ENCODE peak calls at places on chromosome X, in nine cellular contexts. V is tibial nerve; Y is testis; T is prostate gland; Q is transverse colon; Z is CD4-positive, CD25-positive, alpha-beta regulatory T cell; U is CD8-positive, alpha-beta T cell; M is endodermal cell; K is heart right ventricle. A is an unnamed sample. For H3K4me1, the result is how much of the 10 kb centered on the place peaks cover.

GRCh38 chrX:10725071-10725470 is 104.7 kb upstream of the MID1 start:
- DNase-seq in V (no peak), Y (no peak), T (no peak), Q (no peak), Z (no peak), U (no peak), M (no peak), K (no peak), A (no peak)

GRCh38 chrX:2609431-2610238 is 81.5 kb upstream of the CD99 start:
- DNase-seq in V (no peak), Y (no peak), T (no peak), Q (no peak), Z (no peak), U (no peak), M (peak), K (no peak), A (peak)

GRCh38 chrX:9676738-9677097 is 88.9 kb downstream of the GPR143 start:
- DNase-seq in V (no peak), Y (no peak), T (no peak), Q (no peak), Z (no peak), U (no peak), M (no peak), K (no peak), A (no peak)

GRCh38 chrX:65726708-65727107 is 59.3 kb downstream of the MSN start:
- DNase-seq in V (no peak), Y (no peak), T (no peak), Q (no peak), Z (no peak), U (no peak), M (peak), K (no peak), A (no peak)

GRCh38 chrX:6228720-6229119 is at the start of gene NLGN4X:
- DNase-seq in V (no peak), Y (no peak), T (no peak), Q (no peak), Z (no peak), U (no peak), M (peak), K (no peak), A (no peak)

GRCh38 chrX:629230-630006 is 1.2 kb upstream of the SHOX start:
- DNase-seq in V (no peak), Y (no peak), T (no peak), Q (no peak), Z (no peak), U (peak), M (no peak), K (no peak), A (no peak)

GRCh38 chrX:136572030-136572429 is 40.0 kb downstream of the VGLL1 start:
- DNase-seq in V (no peak), Y (no peak), T (no peak), Q (no peak), Z (no peak), U (no peak), M (no peak), K (no peak), A (no peak)

GRCh38 chrX:46574941-46575381 is 1.4 kb downstream of the CHST7 start:
- DNase-seq in V (no peak), Y (peak), T (no peak), Q (no peak), Z (peak), U (peak), M (peak), K (peak), A (no peak)

GRCh38 chrX:30874851-30875250 is 14.2 kb downstream of the TAB3 start:
- DNase-seq in V (no peak), Y (no peak), T (no peak), Q (no peak), Z (no peak), U (no peak), M (no peak), K (no peak), A (no peak)

GRCh38 chrX:2685886-2686285 is 5.2 kb upstream of the CD99 start:
- DNase-seq in V (no peak), Y (no peak), T (no peak), Q (no peak), Z (no peak), U (no peak), M (no peak), K (no peak), A (no peak)

GRCh38 chrX:123339201-123339905 is 155.3 kb downstream of the GRIA3 start:
- DNase-seq in V (no peak), Y (no peak), T (no peak), Q (no peak), Z (no peak), U (no peak), M (no peak), K (no peak), A (peak)

GRCh38 chrX:53714580-53715335 is 28.2 kb upstream of the HUWE1 start:
- DNase-seq in V (no peak), Y (no peak), T (peak), Q (peak), Z (peak), U (peak), M (peak), K (no peak), A (peak)

GRCh38 chrX:151596282-151596681 is 32.8 kb downstream of the PASD1 start:
- DNase-seq in V (no peak), Y (no peak), T (no peak), Q (no peak), Z (no peak), U (no peak), M (no peak), K (no peak), A (no peak)

DNA sequence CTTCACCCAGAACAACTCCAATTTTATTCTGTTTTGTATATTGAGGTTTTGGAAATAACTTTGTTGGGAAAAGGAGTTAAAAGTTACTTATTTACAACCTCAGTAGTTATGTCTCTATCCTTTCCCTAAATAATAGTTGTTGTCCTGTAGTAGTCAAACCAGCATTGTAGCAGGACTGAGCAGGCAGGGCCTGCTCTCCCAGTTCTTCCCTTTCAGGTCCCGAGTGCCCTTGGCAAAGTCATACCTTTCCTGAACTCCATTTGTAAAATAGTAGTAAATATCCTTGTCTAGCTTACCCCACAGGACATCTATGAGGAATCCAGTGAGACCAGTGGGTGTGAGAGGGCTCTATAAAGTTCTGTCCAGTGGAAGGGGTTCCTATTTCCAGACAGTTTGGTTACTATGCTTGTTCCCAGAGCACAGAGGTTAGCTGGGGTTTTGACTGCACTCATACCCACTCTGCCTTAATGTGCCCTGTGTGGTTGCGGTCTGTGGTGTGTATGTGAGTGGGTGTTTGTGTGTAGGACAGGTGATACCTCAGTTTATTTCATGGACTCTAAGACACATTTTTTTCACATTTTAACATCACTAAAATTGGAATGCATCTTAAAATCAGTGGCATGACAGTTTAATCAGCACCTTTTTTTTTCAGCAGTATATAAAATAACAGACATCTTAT is 136.3 kb downstream of the AMMECR1 start:
- DNase-seq in V (no peak), Y (no peak), T (peak), Q (no peak), Z (no peak), U (no peak), M (no peak), K (no peak), A (no peak)
- H3K4me1 ChIP-seq in V (under half), Y (under half), T (under half), Q (under half), Z (under half), U (under half), M (under half), K (under half), A (under half)

GRCh38 chrX:96688789-96689188 is 4.1 kb downstream of the DIAPH2 start:
- DNase-seq in V (no peak), Y (no peak), T (no peak), Q (no peak), Z (no peak), U (no peak), M (peak), K (no peak), A (no peak)
- H3K4me1 ChIP-seq in V (under half), Y (under half), T (under half), Q (under half), Z (under half), U (under half), M (under half), K (under half), A (under half)

GRCh38 chrX:110046971-110047370 is 44.1 kb downstream of the TMEM164 start:
- DNase-seq in V (no peak), Y (no peak), T (no peak), Q (no peak), Z (no peak), U (no peak), M (no peak), K (no peak), A (no peak)
- H3K4me1 ChIP-seq in V (under half), Y (under half), T (under half), Q (under half), Z (under half), U (under half), M (under half), K (under half), A (under half)

GRCh38 chrX:119753001-119753400 is 5.4 kb upstream of the SOWAHD start:
- DNase-seq in V (no peak), Y (peak), T (no peak), Q (no peak), Z (no peak), U (no peak), M (no peak), K (no peak), A (no peak)
- H3K4me1 ChIP-seq in V (under half), Y (under half), T (under half), Q (under half), Z (under half), U (under half), M (under half), K (under half), A (under half)

GRCh38 chrX:154541896-154542722 is 4.5 kb downstream of the G6PD start:
- DNase-seq in V (peak), Y (peak), T (no peak), Q (peak), Z (no peak), U (peak), M (no peak), K (peak), A (no peak)

GRCh38 chrX:154539077-154539476 is 7.6 kb downstream of the G6PD start:
- DNase-seq in V (no peak), Y (no peak), T (no peak), Q (no peak), Z (no peak), U (no peak), M (no peak), K (no peak), A (no peak)

GRCh38 chrX:154542723-154543424 is 3.8 kb downstream of the G6PD start:
- DNase-seq in V (no peak), Y (no peak), T (no peak), Q (no peak), Z (no peak), U (no peak), M (no peak), K (no peak), A (no peak)

GRCh38 chrX:154540897-154541535 is 5.6 kb downstream of the G6PD start:
- DNase-seq in V (no peak), Y (no peak), T (peak), Q (no peak), Z (no peak), U (no peak), M (no peak), K (no peak), A (no peak)

DNA sequence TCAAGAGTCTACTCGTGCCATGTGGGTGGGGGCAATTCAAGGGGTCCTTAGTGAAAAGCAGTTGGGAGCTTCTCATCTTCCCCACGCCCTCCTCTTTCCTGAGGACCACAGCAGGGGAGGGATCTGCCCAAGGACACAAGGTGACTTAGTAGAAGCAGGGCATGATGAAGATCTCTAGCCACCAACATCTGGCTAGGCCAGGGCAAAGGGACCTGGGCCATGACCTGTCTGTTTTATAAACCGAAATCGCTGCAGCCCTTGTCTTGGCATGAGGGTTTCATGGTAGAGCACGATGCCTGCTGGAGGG is 5.1 kb downstream of the G6PD start:
- DNase-seq in V (no peak), Y (no peak), T (no peak), Q (no peak), Z (no peak), U (no peak), M (no peak), K (no peak), A (no peak)
- H3K4me1 ChIP-seq in V (under half), Y (under half), T (under half), Q (under half), Z (under half), U (under half), M (under half), K (half or more), A (under half)

GRCh38 chrX:97159916-97160800 is 276.4 kb downstream of the RPA4 start:
- DNase-seq in V (no peak), Y (no peak), T (no peak), Q (peak), Z (no peak), U (no peak), M (peak), K (no peak), A (peak)
- H3K4me1 ChIP-seq in V (under half), Y (under half), T (under half), Q (under half), Z (under half), U (under half), M (under half), K (under half), A (under half)